ENCODE peak calls at places on chromosomes 13 and 19, in nine cellular contexts. H is neural progenitor cell, G is SK-N-SH, R is GM23338, Q is hepatocyte, D is PC-3, Y is GM23248, E is OCI-LY7, U is HCT116. I is an unnamed sample.
A peak's percentile ranks its signal among the peaks of the same experiment; 100 is the strongest.

GRCh38 chr13:34913040-34913439 is 29.0 kb upstream of the NBEA start:
- DNase-seq in H (peak; percentile 71), G (no peak), R (peak; percentile 76), Q (peak; percentile 34), D (peak; percentile 19), Y (peak; percentile 39), E (no peak), U (no peak), I (no peak)

GRCh38 chr13:99960663-99961440 is 10.7 kb downstream of the ZIC5 start:
- DNase-seq in H (peak; percentile 39), G (no peak), R (peak; percentile 51), Q (no peak), D (no peak), Y (no peak), E (no peak), U (no peak), I (no peak)

GRCh38 chr13:29266261-29266660 is 329.2 kb downstream of the SLC7A1 start:
- DNase-seq in H (no peak), G (no peak), R (no peak), Q (no peak), D (no peak), Y (no peak), E (no peak), U (no peak), I (no peak)

GRCh38 chr19:56150358-56150757 is 9.3 kb downstream of the ZNF444 start:
- DNase-seq in H (no peak), G (no peak), R (no peak), Q (no peak), D (no peak), Y (no peak), E (no peak), U (no peak), I (no peak)

GRCh38 chr13:105847532-105848295 is 687.7 kb downstream of the EFNB2 start:
- DNase-seq in H (no peak), G (peak; percentile 41), R (no peak), Q (peak; percentile 14), D (peak; percentile 50), Y (no peak), E (no peak), U (no peak), I (no peak)

GRCh38 chr19:46975918-46976782 is 43.5 kb upstream of the NPAS1 start:
- DNase-seq in H (peak; percentile 84), G (peak; percentile 69), R (peak; percentile 82), Q (peak; percentile 76), D (peak; percentile 51), Y (peak; percentile 98), E (no peak), U (peak; percentile 3), I (no peak)

GRCh38 chr19:7677664-7678311 is 898 bp downstream of the MCEMP1 start:
- DNase-seq in H (no peak), G (no peak), R (no peak), Q (no peak), D (no peak), Y (no peak), E (no peak), U (no peak), I (no peak)

GRCh38 chr19:3409346-3410064 is 43.1 kb downstream of the NFIC start:
- DNase-seq in H (no peak), G (peak; percentile 50), R (no peak), Q (peak; percentile 42), D (no peak), Y (peak; percentile 24), E (no peak), U (no peak), I (no peak)

GRCh38 chr19:4130635-4131438 is 6.9 kb upstream of the MAP2K2 start:
- DNase-seq in H (no peak), G (no peak), R (no peak), Q (peak; percentile 76), D (peak; percentile 58), Y (peak; percentile 71), E (no peak), U (peak; percentile 40), I (no peak)

GRCh38 chr13:30235206-30235605 is 72.1 kb downstream of the KATNAL1 start:
- DNase-seq in H (no peak), G (no peak), R (no peak), Q (no peak), D (no peak), Y (peak; percentile 7), E (no peak), U (no peak), I (no peak)

GRCh38 chr13:63351533-63351932 is 1935.9 kb upstream of the PCDH20 start:
- DNase-seq in H (no peak), G (no peak), R (no peak), Q (no peak), D (no peak), Y (no peak), E (no peak), U (no peak), I (no peak)

GRCh38 chr19:2494447-2495129 is 18.7 kb downstream of the GADD45B start:
- DNase-seq in H (peak; percentile 75), G (peak; percentile 88), R (peak; percentile 63), Q (peak; percentile 93), D (peak; percentile 61), Y (peak; percentile 97), E (peak; percentile 51), U (no peak), I (peak; percentile 59)

GRCh38 chr13:108769213-108770070 is 140.0 kb downstream of the MYO16 start:
- DNase-seq in H (no peak), G (no peak), R (no peak), Q (peak; percentile 46), D (peak; percentile 75), Y (no peak), E (no peak), U (no peak), I (no peak)

GRCh38 chr13:43959291-43959690 is 79.6 kb downstream of the LACC1 start:
- DNase-seq in H (no peak), G (no peak), R (no peak), Q (no peak), D (no peak), Y (no peak), E (no peak), U (no peak), I (no peak)

GRCh38 chr13:30898721-30899188 is 7.3 kb upstream of the MEDAG start:
- DNase-seq in H (no peak), G (no peak), R (no peak), Q (peak; percentile 66), D (peak; percentile 32), Y (peak; percentile 97), E (no peak), U (no peak), I (no peak)

DNA sequence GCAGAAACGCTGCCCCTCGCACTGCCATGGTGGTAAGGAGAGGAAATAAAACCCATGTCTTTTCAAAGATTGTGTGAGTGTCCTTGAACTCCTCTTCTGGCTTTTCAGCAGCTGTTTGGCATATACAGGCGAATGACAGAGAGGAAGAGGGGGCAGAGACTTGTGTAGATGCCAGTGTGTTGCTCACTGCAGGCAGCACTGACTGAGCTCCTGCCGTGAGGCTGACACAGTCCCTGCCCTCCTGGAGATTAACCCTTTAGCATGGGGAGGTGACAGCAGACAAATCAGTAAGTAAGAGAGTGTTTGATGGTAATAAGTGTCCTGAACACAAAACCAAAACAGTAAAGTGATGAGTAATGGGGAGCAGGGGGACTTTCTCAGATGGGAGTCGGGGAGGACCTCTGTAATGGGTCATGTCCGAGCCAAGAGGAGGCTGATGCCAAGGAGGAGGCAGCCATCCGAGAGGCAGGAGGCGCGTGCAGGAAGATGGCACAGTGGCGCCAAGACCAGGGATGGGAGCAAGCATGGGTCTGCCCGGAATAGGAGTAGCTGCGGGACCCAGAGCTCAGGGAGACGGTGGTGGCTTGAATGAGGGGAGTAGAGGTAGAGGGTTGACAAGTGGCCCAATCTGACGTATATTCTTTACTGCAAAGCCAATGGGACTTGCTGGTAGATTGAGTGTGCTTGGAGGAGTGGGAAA is 182.2 kb downstream of the FOXO1 start:
- DNase-seq in H (no peak), G (no peak), R (no peak), Q (no peak), D (no peak), Y (peak; percentile 31), E (peak; percentile 45), U (no peak), I (no peak)
- H3K4me1 ChIP-seq in H (peaks cover 4% of the 10 kb centered on the region), G (no peaks in the 10 kb centered on the region), R (peaks cover 16% of the 10 kb centered on the region), Q (no peaks in the 10 kb centered on the region), D (no peaks in the 10 kb centered on the region), Y (no peaks in the 10 kb centered on the region), E (peaks cover 71% of the 10 kb centered on the region), U (no peaks in the 10 kb centered on the region), I (no peaks in the 10 kb centered on the region)

DNA sequence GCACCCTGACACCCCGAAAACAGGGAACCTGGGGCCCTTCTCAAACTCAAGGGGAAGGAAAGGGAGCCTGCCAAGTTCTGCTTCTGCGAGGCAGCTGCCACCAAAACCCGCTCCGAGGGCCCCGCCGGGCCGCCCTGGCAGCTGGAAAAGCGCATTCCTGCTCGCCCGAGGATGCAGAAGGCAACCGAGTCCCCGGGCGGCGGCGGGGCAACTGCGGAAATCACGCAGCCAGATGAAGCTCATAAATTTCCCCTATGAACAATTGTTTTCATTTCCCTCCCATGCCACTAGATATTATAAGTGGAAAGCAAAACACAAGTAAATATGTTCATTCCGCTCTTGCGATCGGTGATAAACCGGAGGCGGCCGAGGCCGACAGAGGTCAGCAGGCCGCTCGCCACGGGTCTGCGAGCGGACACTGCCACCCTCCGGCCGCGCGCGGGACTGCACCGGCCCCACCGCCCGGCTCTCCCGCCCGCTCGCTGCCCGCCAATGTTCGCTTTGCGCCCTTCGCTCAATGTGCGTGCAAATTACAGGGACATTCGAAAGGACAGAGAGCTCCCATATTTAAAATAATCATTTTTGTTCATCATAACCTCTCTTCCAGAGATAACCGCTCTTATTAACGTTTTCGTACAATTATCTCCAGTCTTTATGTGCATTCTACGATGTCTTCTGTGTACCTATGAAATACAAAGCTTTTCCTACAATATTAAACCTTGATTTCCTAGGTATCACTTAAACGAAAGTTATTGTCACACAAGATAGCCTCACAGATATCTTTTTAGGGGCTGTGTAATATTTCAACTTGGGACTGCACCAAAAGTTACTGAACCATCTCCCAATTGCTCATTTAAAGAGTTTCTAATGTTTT is 120.8 kb upstream of the ZNF507 start:
- DNase-seq in H (peak; percentile 82), G (peak; percentile 94), R (peak; percentile 72), Q (peak; percentile 77), D (peak; percentile 47), Y (peak; percentile 71), E (peak; percentile 6), U (no peak), I (peak; percentile 53)
- TF ChIP-seq EZH2phosphoT487 in H (peak; percentile 45), G (no peak), R (no peak), Q (no peak), D (no peak), Y (no peak), E (no peak), U (no peak), I (no peak)

GRCh38 chr19:38679839-38680238 is 32.4 kb downstream of the ACTN4 start:
- DNase-seq in H (no peak), G (no peak), R (no peak), Q (peak; percentile 16), D (no peak), Y (no peak), E (no peak), U (no peak), I (no peak)
- H3K4me1 ChIP-seq in H (peaks cover 15% of the 10 kb centered on the region), G (peaks cover 30% of the 10 kb centered on the region), R (peaks cover 47% of the 10 kb centered on the region), Q (peaks cover 70% of the 10 kb centered on the region), D (peaks cover 34% of the 10 kb centered on the region), Y (peaks cover 74% of the 10 kb centered on the region), E (peaks cover 18% of the 10 kb centered on the region), U (peaks cover 46% of the 10 kb centered on the region), I (peaks cover 27% of the 10 kb centered on the region)

GRCh38 chr13:66887088-66887487 is 343.0 kb downstream of the PCDH9 start:
- DNase-seq in H (no peak), G (peak; percentile 8), R (no peak), Q (no peak), D (no peak), Y (no peak), E (peak; percentile 89), U (no peak), I (no peak)

GRCh38 chr13:66888698-66889097 is 341.4 kb downstream of the PCDH9 start:
- DNase-seq in H (no peak), G (no peak), R (no peak), Q (no peak), D (no peak), Y (no peak), E (no peak), U (no peak), I (no peak)

GRCh38 chr13:66886248-66886647 is 343.9 kb downstream of the PCDH9 start:
- DNase-seq in H (peak; percentile 3), G (no peak), R (peak; percentile 3), Q (no peak), D (no peak), Y (no peak), E (peak; percentile 91), U (no peak), I (no peak)
- TF ChIP-seq EZH2phosphoT487 in H (no peak), G (no peak), R (no peak), Q (no peak), D (no peak), Y (no peak), E (no peak), U (no peak), I (no peak)